ENCODE peak calls at places on chromosomes 7 and 10, in four cellular contexts. One of them, this sample, is unnamed. For H3K4me1, the result is how much of the 10 kb centered on the place peaks cover.

GRCh38 chr7:86708334-86708733 is 64.6 kb downstream of the GRM3 start:
- DNase-seq in tibial nerve: no peak
- DNase-seq in tibial artery: no peak
- DNase-seq in psoas muscle: no peak
- DNase-seq in this sample: no peak

GRCh38 chr7:44235582-44236332 is 35.0 kb downstream of the YKT6 start:
- DNase-seq in tibial nerve: no peak
- DNase-seq in tibial artery: no peak
- DNase-seq in psoas muscle: no peak
- DNase-seq in this sample: no peak

GRCh38 chr7:155009570-155010157 is 6.7 kb upstream of the PAXIP1 start:
- DNase-seq in tibial nerve: no peak
- DNase-seq in tibial artery: no peak
- DNase-seq in psoas muscle: no peak
- DNase-seq in this sample: no peak

GRCh38 chr10:70584366-70584765 is 18.2 kb downstream of the PRF1 start:
- DNase-seq in tibial nerve: no peak
- DNase-seq in tibial artery: no peak
- DNase-seq in psoas muscle: no peak
- DNase-seq in this sample: no peak

GRCh38 chr7:69967152-69967591 is 368.9 kb downstream of the AUTS2 start:
- DNase-seq in tibial nerve: peak
- DNase-seq in tibial artery: peak
- DNase-seq in psoas muscle: no peak
- DNase-seq in this sample: peak

GRCh38 chr7:1748076-1748750 is 78.1 kb downstream of the ELFN1 start:
- DNase-seq in tibial nerve: no peak
- DNase-seq in tibial artery: no peak
- DNase-seq in psoas muscle: no peak
- DNase-seq in this sample: no peak

GRCh38 chr7:16284581-16284980 is 136.8 kb downstream of the CRPPA start:
- DNase-seq in tibial nerve: no peak
- DNase-seq in tibial artery: no peak
- DNase-seq in psoas muscle: no peak
- DNase-seq in this sample: no peak

GRCh38 chr10:86262671-86263165 is 103.9 kb downstream of the GRID1 start:
- DNase-seq in tibial nerve: no peak
- DNase-seq in tibial artery: peak
- DNase-seq in psoas muscle: no peak
- DNase-seq in this sample: no peak

GRCh38 chr10:70827358-70827757 is 11.6 kb downstream of the SGPL1 start:
- DNase-seq in tibial nerve: no peak
- DNase-seq in tibial artery: no peak
- DNase-seq in psoas muscle: no peak
- DNase-seq in this sample: no peak

GRCh38 chr10:17001961-17002749 is 127.5 kb downstream of the CUBN start:
- DNase-seq in tibial nerve: peak
- DNase-seq in tibial artery: peak
- DNase-seq in psoas muscle: peak
- DNase-seq in this sample: peak

GRCh38 chr7:13835442-13835841 is 154.0 kb downstream of the ETV1 start:
- DNase-seq in tibial nerve: no peak
- DNase-seq in tibial artery: no peak
- DNase-seq in psoas muscle: no peak
- DNase-seq in this sample: no peak

GRCh38 chr7:30433082-30433481 is 45.5 kb downstream of the NOD1 start:
- DNase-seq in tibial nerve: peak
- DNase-seq in tibial artery: peak
- DNase-seq in psoas muscle: no peak
- DNase-seq in this sample: peak

GRCh38 chr7:51034531-51035264 is 252.0 kb upstream of the GRB10 start:
- DNase-seq in tibial nerve: no peak
- DNase-seq in tibial artery: no peak
- DNase-seq in psoas muscle: no peak
- DNase-seq in this sample: no peak

GRCh38 chr7:141133646-141134045 is 59.8 kb downstream of the TMEM178B start:
- DNase-seq in tibial nerve: no peak
- DNase-seq in tibial artery: no peak
- DNase-seq in psoas muscle: no peak
- DNase-seq in this sample: no peak

GRCh38 chr10:124628676-124629021 is 115.5 kb downstream of the FAM53B start:
- DNase-seq in tibial nerve: no peak
- DNase-seq in tibial artery: no peak
- DNase-seq in psoas muscle: no peak
- DNase-seq in this sample: no peak

GRCh38 chr10:124632064-124632531 is 112.1 kb downstream of the FAM53B start:
- DNase-seq in tibial nerve: peak
- DNase-seq in tibial artery: no peak
- DNase-seq in psoas muscle: peak
- DNase-seq in this sample: peak

GRCh38 chr10:124629410-124629809 is 114.8 kb downstream of the FAM53B start:
- DNase-seq in tibial nerve: peak
- DNase-seq in tibial artery: no peak
- DNase-seq in psoas muscle: no peak
- DNase-seq in this sample: peak

GRCh38 chr10:124629842-124630241 is 114.3 kb downstream of the FAM53B start:
- DNase-seq in tibial nerve: no peak
- DNase-seq in tibial artery: no peak
- DNase-seq in psoas muscle: no peak
- DNase-seq in this sample: no peak

DNA sequence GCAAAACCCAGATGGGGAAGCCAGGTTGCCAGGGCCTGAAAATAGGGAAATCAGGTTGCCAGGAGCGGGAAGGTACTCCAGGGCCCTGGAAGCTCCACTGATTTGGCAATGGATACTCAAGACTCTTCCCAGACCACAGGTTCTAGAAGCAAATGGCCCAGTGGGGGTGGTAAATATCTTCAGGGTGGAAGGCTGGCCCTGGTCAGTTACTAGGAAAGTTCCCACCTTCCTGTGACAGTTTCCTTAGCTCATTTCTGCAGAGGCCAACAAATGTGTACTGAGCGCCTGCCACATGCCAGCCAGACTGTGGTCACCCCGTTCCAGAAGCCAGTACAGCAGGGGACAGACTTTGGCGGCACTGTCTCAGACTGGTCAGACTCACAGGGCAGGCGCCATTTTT is 113.6 kb downstream of the FAM53B start:
- DNase-seq in tibial nerve: no peak
- DNase-seq in tibial artery: no peak
- DNase-seq in psoas muscle: no peak
- DNase-seq in this sample: no peak
- H3K4me1 ChIP-seq in tibial nerve: under half
- H3K4me1 ChIP-seq in tibial artery: under half
- H3K4me1 ChIP-seq in psoas muscle: half or more
- H3K4me1 ChIP-seq in this sample: half or more

GRCh38 chr7:76050545-76050944 is 2.6 kb downstream of the MDH2 start:
- DNase-seq in tibial nerve: no peak
- DNase-seq in tibial artery: no peak
- DNase-seq in psoas muscle: no peak
- DNase-seq in this sample: no peak

GRCh38 chr7:76047811-76048667 is at the start of the genes MDH2 and STYXL1:
- DNase-seq in tibial nerve: peak
- DNase-seq in tibial artery: peak
- DNase-seq in psoas muscle: peak
- DNase-seq in this sample: peak

GRCh38 chr7:76047305-76047810 is 442 bp downstream of the STYXL1 start:
- DNase-seq in tibial nerve: no peak
- DNase-seq in tibial artery: no peak
- DNase-seq in psoas muscle: no peak
- DNase-seq in this sample: no peak

GRCh38 chr7:76049295-76049694 is 1.4 kb downstream of the MDH2 start:
- DNase-seq in tibial nerve: no peak
- DNase-seq in tibial artery: no peak
- DNase-seq in psoas muscle: no peak
- DNase-seq in this sample: no peak

DNA sequence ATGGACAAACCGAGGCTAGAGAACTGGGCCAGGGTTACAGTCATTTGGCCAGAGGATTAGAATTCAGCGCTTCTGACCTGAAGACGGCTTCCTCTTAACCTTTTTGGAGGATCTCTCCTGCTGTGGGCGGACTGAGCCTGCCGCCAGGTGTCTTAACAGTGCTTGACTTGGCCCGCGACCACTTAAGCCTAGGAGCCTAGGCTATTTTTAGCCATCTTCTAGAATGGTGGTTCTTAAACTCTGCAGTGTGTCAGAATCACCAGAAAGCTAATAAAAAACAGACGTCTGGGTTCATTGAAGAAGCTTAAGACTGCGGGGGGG is 722 bp downstream of the MDH2 start:
- DNase-seq in tibial nerve: no peak
- DNase-seq in tibial artery: no peak
- DNase-seq in psoas muscle: peak
- DNase-seq in this sample: no peak
- TF ChIP-seq CTCF in tibial nerve: no peak
- TF ChIP-seq CTCF in tibial artery: no peak
- TF ChIP-seq CTCF in psoas muscle: peak
- TF ChIP-seq CTCF in this sample: no peak

DNA sequence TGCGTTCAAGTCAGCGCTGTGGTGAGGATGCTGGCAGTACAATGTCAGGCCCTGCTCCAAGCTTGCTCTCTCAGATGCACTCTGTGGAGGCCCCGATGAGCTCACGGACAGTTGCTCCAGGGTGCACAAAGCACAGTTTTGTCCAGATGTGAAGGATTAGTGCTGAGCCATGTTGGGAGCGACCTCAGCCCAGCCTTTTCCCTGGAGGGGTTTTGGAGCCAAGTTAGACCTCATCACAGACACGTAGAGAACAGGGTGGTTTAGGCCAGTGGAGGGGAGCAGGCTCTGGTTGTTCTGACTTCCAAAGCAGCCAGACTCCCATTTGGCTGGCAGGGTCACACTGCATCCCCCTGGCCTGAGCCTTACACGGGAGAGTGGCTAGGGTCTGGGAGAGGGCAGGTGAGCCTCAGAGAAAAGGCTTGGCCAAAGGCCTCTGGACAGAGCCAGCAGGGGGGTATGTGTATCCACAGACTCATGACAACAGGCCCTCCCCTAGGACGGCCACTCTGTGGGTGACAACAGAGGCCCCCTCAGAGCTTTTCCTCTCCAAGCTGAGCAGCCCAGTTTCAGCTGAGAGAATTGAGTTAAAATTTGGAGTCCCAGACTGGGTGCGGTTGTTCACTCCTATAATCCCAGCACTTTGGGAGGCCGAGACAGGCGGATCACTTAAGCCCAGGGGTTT is 4.6 kb downstream of the PLAC9 start:
- DNase-seq in tibial nerve: peak
- DNase-seq in tibial artery: no peak
- DNase-seq in psoas muscle: peak
- DNase-seq in this sample: peak
- H3K27ac ChIP-seq in tibial nerve: peak
- H3K27ac ChIP-seq in tibial artery: peak
- H3K27ac ChIP-seq in psoas muscle: peak
- H3K27ac ChIP-seq in this sample: peak

DNA sequence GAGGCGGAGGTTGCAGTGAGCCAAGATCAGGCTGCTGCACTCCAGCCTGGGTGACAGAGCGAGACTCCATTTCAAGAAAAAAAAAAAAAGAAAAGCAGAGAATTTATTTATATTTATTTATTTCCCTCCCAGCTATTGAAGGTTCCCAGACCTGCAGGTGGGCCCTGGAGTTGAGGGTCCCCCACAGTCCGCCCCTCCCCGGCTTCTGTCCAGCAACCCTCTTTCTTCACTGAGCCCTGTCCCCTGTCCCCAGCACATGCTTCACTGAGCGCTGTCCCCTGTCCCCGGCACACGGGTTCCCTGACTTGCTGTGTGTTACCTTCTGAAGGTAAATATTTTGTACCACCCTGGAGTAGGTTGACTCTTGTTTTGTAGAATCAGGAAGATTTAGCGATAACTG is 301.7 kb upstream of the PITRM1 start:
- DNase-seq in tibial nerve: no peak
- DNase-seq in tibial artery: no peak
- DNase-seq in psoas muscle: no peak
- DNase-seq in this sample: no peak
- H3K4me1 ChIP-seq in tibial nerve: under half
- H3K4me1 ChIP-seq in tibial artery: under half
- H3K4me1 ChIP-seq in psoas muscle: under half
- H3K4me1 ChIP-seq in this sample: under half

DNA sequence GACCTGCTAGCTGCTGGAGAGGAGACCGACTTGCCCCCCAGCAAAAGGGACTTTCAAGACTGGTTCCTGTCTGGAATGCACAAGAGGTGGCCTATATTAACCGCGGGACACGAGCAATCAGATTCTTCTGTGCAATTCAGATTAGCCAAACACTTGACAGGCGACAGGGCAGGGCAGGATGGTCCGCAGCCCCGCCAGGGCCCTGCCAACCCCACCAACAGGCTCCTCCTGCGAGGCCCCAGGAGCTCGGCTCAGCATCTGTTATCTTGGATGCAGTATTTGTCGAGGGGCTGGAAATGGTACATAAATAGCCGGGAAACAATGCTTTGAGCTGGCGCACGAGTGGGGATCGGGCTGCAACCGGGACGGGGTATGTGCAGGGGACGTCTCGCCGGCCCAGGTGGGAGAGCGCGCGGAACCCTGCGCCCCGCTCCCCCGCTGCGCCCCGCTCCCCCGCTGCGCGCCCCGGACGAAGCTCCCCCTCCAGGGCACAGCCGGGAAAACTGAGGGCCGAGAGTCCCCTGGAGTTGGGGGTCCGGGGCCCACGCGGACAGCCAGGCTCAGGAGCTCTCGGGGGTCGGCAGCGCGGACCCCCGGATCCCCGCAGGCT is 669 bp downstream of the RADIL start:
- DNase-seq in tibial nerve: no peak
- DNase-seq in tibial artery: no peak
- DNase-seq in psoas muscle: no peak
- DNase-seq in this sample: no peak
- TF ChIP-seq CTCF in tibial nerve: no peak
- TF ChIP-seq CTCF in tibial artery: no peak
- TF ChIP-seq CTCF in psoas muscle: no peak
- TF ChIP-seq CTCF in this sample: no peak

GRCh38 chr10:89795840-89796239 is 94.5 kb downstream of the KIF20B start:
- DNase-seq in tibial nerve: no peak
- DNase-seq in tibial artery: no peak
- DNase-seq in psoas muscle: no peak
- DNase-seq in this sample: no peak
- H3K27ac ChIP-seq in tibial nerve: no peak
- H3K27ac ChIP-seq in tibial artery: no peak
- H3K27ac ChIP-seq in psoas muscle: no peak
- H3K27ac ChIP-seq in this sample: no peak

GRCh38 chr10:122158362-122158761 is 112.7 kb upstream of the BTBD16 start:
- DNase-seq in tibial nerve: no peak
- DNase-seq in tibial artery: no peak
- DNase-seq in psoas muscle: no peak
- DNase-seq in this sample: no peak

GRCh38 chr10:122157451-122157850 is 113.6 kb upstream of the BTBD16 start:
- DNase-seq in tibial nerve: no peak
- DNase-seq in tibial artery: no peak
- DNase-seq in psoas muscle: no peak
- DNase-seq in this sample: no peak

GRCh38 chr10:122161795-122162194 is 109.3 kb upstream of the BTBD16 start:
- DNase-seq in tibial nerve: no peak
- DNase-seq in tibial artery: no peak
- DNase-seq in psoas muscle: no peak
- DNase-seq in this sample: no peak

GRCh38 chr10:122162566-122163181 is 108.4 kb upstream of the BTBD16 start:
- DNase-seq in tibial nerve: no peak
- DNase-seq in tibial artery: no peak
- DNase-seq in psoas muscle: no peak
- DNase-seq in this sample: no peak

GRCh38 chr10:122159159-122159970 is 111.7 kb upstream of the BTBD16 start:
- DNase-seq in tibial nerve: no peak
- DNase-seq in tibial artery: no peak
- DNase-seq in psoas muscle: no peak
- DNase-seq in this sample: no peak
- H3K4me1 ChIP-seq in tibial nerve: under half
- H3K4me1 ChIP-seq in tibial artery: under half
- H3K4me1 ChIP-seq in psoas muscle: under half
- H3K4me1 ChIP-seq in this sample: under half

GRCh38 chr10:107865691-107866090 is 701.2 kb upstream of the SORCS1 start:
- DNase-seq in tibial nerve: no peak
- DNase-seq in tibial artery: no peak
- DNase-seq in psoas muscle: no peak
- DNase-seq in this sample: no peak
- TF ChIP-seq CTCF in tibial nerve: no peak
- TF ChIP-seq CTCF in tibial artery: no peak
- TF ChIP-seq CTCF in psoas muscle: no peak
- TF ChIP-seq CTCF in this sample: no peak

This sample was measured in heart right ventricle.